ENCODE peak calls at places on chromosomes 16 and 17, in eight cellular contexts. H is cardiac septum; A is NCI-H345; W is BE2C; M is activated CD4-positive, alpha-beta T cell treated with anti-CD3 and anti-CD28 coated beads, Interleukin-2, amount 10 ng/mL, durations not matched to agents 7 days and 5 days; Q is left cardiac atrium; U is HEK293T; V is NAMALWA. N is an unnamed sample.

GRCh38 chr17:76992911-76993310 is 124.7 kb downstream of the MGAT5B start:
- DNase-seq in Q (no peak), W (peak; percentile 43), V (no peak), H (peak; percentile 63), U (no peak), A (no peak), M (no peak), N (no peak)

GRCh38 chr16:83853834-83854233 is 45.1 kb upstream of the MLYCD start:
- DNase-seq in H (no peak), U (no peak), M (no peak), V (no peak), W (no peak), Q (no peak), A (no peak), N (no peak)

GRCh38 chr16:15874745-15875314 is 13.6 kb downstream of the CEP20 start:
- DNase-seq in V (peak; percentile 30), A (peak; percentile 36), U (peak; percentile 60), W (peak; percentile 75), M (peak; percentile 20), Q (peak; percentile 51), H (no peak), N (peak; percentile 42)

GRCh38 chr16:10850478-10850850 is 26.5 kb upstream of the CIITA start:
- DNase-seq in H (no peak), A (no peak), V (no peak), M (no peak), Q (no peak), W (no peak), U (no peak), N (no peak)

GRCh38 chr16:30357085-30357714 is 2.1 kb upstream of the CD2BP2 start:
- DNase-seq in U (no peak), M (no peak), V (no peak), H (no peak), W (no peak), Q (no peak), A (no peak), N (no peak)

GRCh38 chr17:21098934-21099687 is 27.7 kb upstream of the DHRS7B start:
- DNase-seq in V (peak; percentile 90), A (peak; percentile 80), U (peak; percentile 86), Q (peak; percentile 69), W (peak; percentile 77), H (no peak), M (peak; percentile 88), N (peak; percentile 96)

GRCh38 chr16:84775262-84775810 is 44.4 kb upstream of the CRISPLD2 start:
- DNase-seq in M (no peak), U (no peak), Q (no peak), H (no peak), V (no peak), A (no peak), W (no peak), N (no peak)

GRCh38 chr17:58658804-58659713 is 32.8 kb downstream of the TEX14 start:
- DNase-seq in U (peak; percentile 87), W (peak; percentile 84), M (peak; percentile 83), H (peak; percentile 76), V (peak; percentile 94), Q (peak; percentile 66), A (peak; percentile 91), N (peak; percentile 92)

GRCh38 chr17:67272312-67273050 is 27.5 kb upstream of the HELZ start:
- DNase-seq in H (no peak), M (no peak), U (peak; percentile 55), V (peak; percentile 73), W (no peak), Q (no peak), A (no peak), N (no peak)

N was measured in SK-N-DZ.